ENCODE peak calls at places on chromosomes 2 and 18, in nine cellular contexts. O is fibroblast of lung, P is neural progenitor cell, M is upper lobe of right lung, R is heart left ventricle, F is ovary, G is spleen, L is psoas muscle, X is astrocyte. Y is an unnamed sample. For H3K4me1 and H3K9me3, the result is how much of the 10 kb centered on the place peaks cover.

GRCh38 chr2:3959372-3959771 is 256.0 kb downstream of the DCDC2C start:
- DNase-seq in P (peak), L (no peak), M (no peak), F (no peak), X (no peak), G (no peak), R (no peak), O (peak), Y (no peak)

GRCh38 chr2:240435457-240435954 is at the start of gene GPC1:
- DNase-seq in R (peak), X (peak), L (peak), F (peak), G (peak), O (peak), M (peak), P (peak), Y (peak)

GRCh38 chr2:88091943-88092342 is 24.3 kb downstream of the SMYD1 start:
- DNase-seq in X (no peak), F (no peak), G (no peak), R (no peak), M (no peak), P (no peak), O (no peak), L (no peak), Y (no peak)

GRCh38 chr2:174280596-174280995 is 32.3 kb upstream of the OLA1 start:
- DNase-seq in G (no peak), X (no peak), R (no peak), O (no peak), P (no peak), L (no peak), F (no peak), M (no peak), Y (no peak)

GRCh38 chr2:54041135-54041534 is 70.3 kb upstream of the PSME4 start:
- DNase-seq in O (no peak), M (no peak), R (no peak), L (peak), X (no peak), G (peak), F (no peak), P (no peak), Y (no peak)

GRCh38 chr2:14634223-14634884 is 1.8 kb downstream of the LRATD1 start:
- DNase-seq in M (peak), O (peak), P (peak), X (peak), L (peak), F (peak), G (peak), R (peak), Y (peak)

GRCh38 chr18:71665131-71665530 is 879.0 kb downstream of the CBLN2 start:
- DNase-seq in G (no peak), F (no peak), O (peak), P (no peak), M (no peak), R (no peak), L (no peak), X (peak), Y (no peak)

GRCh38 chr2:236717719-236718118 is 148.1 kb downstream of the ACKR3 start:
- DNase-seq in R (no peak), M (no peak), O (no peak), P (no peak), X (peak), G (no peak), F (no peak), L (no peak), Y (no peak)

GRCh38 chr2:223122706-223123265 is 70.8 kb downstream of the KCNE4 start:
- DNase-seq in X (no peak), L (no peak), P (no peak), O (no peak), R (no peak), G (no peak), F (no peak), M (no peak), Y (no peak)

GRCh38 chr2:234029150-234029733 is 21.3 kb upstream of the SPP2 start:
- DNase-seq in R (no peak), O (no peak), M (no peak), P (no peak), F (no peak), L (no peak), G (no peak), X (peak), Y (no peak)

GRCh38 chr18:50075772-50076171 is 119.2 kb downstream of the MYO5B start:
- DNase-seq in X (no peak), F (no peak), L (no peak), P (no peak), M (no peak), O (no peak), R (no peak), G (no peak), Y (no peak)

GRCh38 chr2:61017556-61018318 is at the start of the genes PEX13 and PUS10:
- DNase-seq in G (peak), R (peak), F (peak), L (peak), P (peak), M (peak), X (peak), O (peak), Y (peak)

GRCh38 chr2:120177011-120177621 is 46.1 kb downstream of the TMEM185B start:
- DNase-seq in G (peak), R (peak), X (no peak), L (peak), P (peak), M (peak), F (no peak), O (no peak), Y (no peak)

GRCh38 chr2:142707318-142707717 is 170.1 kb upstream of the KYNU start:
- DNase-seq in O (no peak), F (no peak), M (no peak), X (no peak), P (no peak), R (no peak), L (no peak), G (no peak), Y (no peak)

GRCh38 chr2:16623564-16624418 is 41.8 kb downstream of the CYRIA start:
- DNase-seq in O (no peak), P (no peak), L (no peak), G (no peak), R (no peak), M (no peak), F (no peak), X (no peak), Y (no peak)

GRCh38 chr2:204401114-204401513 is 144.2 kb upstream of the PARD3B start:
- DNase-seq in F (no peak), X (no peak), L (no peak), R (no peak), O (no peak), P (no peak), M (no peak), G (no peak), Y (no peak)

GRCh38 chr2:9235388-9236344 is 29.1 kb downstream of the ASAP2 start:
- DNase-seq in O (peak), G (no peak), X (peak), M (no peak), F (no peak), P (no peak), L (no peak), R (no peak), Y (no peak)

GRCh38 chr2:18721038-18721922 is 131.9 kb upstream of the NT5C1B start:
- DNase-seq in O (peak), M (no peak), X (no peak), F (no peak), R (no peak), L (no peak), G (no peak), P (no peak), Y (no peak)

GRCh38 chr2:21270658-21271057 is 146.9 kb downstream of the TDRD15 start:
- DNase-seq in F (peak), L (peak), O (no peak), G (no peak), M (no peak), X (no peak), P (no peak), R (peak), Y (peak)

GRCh38 chr2:98252394-98252793 is 93.9 kb upstream of the CNGA3 start:
- DNase-seq in L (no peak), G (no peak), X (no peak), M (no peak), O (no peak), P (no peak), F (no peak), R (no peak), Y (no peak)

GRCh38 chr2:12318427-12319057 is 398.2 kb upstream of the TRIB2 start:
- DNase-seq in O (no peak), P (no peak), X (peak), M (no peak), R (no peak), G (no peak), L (no peak), F (no peak), Y (no peak)

GRCh38 chr2:221969087-221969829 is 329.5 kb downstream of the PAX3 start:
- DNase-seq in O (peak), M (no peak), X (peak), G (no peak), R (no peak), P (peak), F (no peak), L (no peak), Y (no peak)

GRCh38 chr2:105239924-105240323 is 1.6 kb upstream of the GPR45 start:
- DNase-seq in M (no peak), F (no peak), R (no peak), O (peak), P (peak), G (no peak), L (no peak), X (peak), Y (no peak)

GRCh38 chr2:43397821-43398220 is 171.4 kb upstream of the ZFP36L2 start:
- DNase-seq in O (no peak), M (no peak), L (no peak), F (no peak), X (no peak), G (no peak), P (no peak), R (no peak), Y (no peak)

GRCh38 chr18:42310956-42311355 is 355.9 kb downstream of the PIK3C3 start:
- DNase-seq in P (peak), O (no peak), X (peak), G (no peak), R (peak), F (no peak), M (no peak), L (peak), Y (no peak)

GRCh38 chr2:220966636-220967035 is 605.5 kb downstream of the EPHA4 start:
- DNase-seq in F (no peak), P (no peak), O (peak), M (no peak), X (peak), G (no peak), R (no peak), L (no peak), Y (no peak)

GRCh38 chr2:231391981-231392380 is 3.5 kb upstream of the B3GNT7 start:
- DNase-seq in X (no peak), L (no peak), F (no peak), P (no peak), R (no peak), O (no peak), G (no peak), M (no peak), Y (peak)

GRCh38 chr2:190678444-190679162 is 29.7 kb downstream of the NAB1 start:
- DNase-seq in P (no peak), R (peak), L (no peak), G (no peak), M (no peak), X (peak), F (no peak), O (no peak), Y (no peak)

GRCh38 chr2:196195758-196196157 is 24.4 kb upstream of the STK17B start:
- DNase-seq in R (no peak), M (no peak), G (no peak), P (no peak), L (no peak), X (no peak), O (no peak), F (no peak), Y (no peak)
- H3K4me1 ChIP-seq in R (under half), M (under half), G (under half), P (under half), L (under half), X (under half), O (under half), F (under half), Y (under half)

GRCh38 chr2:109164739-109165221 is 35.8 kb downstream of the SH3RF3 start:
- DNase-seq in P (no peak), X (peak), F (peak), M (no peak), O (peak), G (no peak), L (peak), R (peak), Y (no peak)

GRCh38 chr2:109159096-109159495 is 30.1 kb downstream of the SH3RF3 start:
- DNase-seq in F (no peak), R (no peak), P (no peak), X (no peak), O (no peak), L (no peak), G (no peak), M (no peak), Y (no peak)

GRCh38 chr2:109166811-109167210 is 37.8 kb downstream of the SH3RF3 start:
- DNase-seq in G (no peak), X (no peak), M (no peak), L (no peak), R (no peak), F (no peak), O (peak), P (no peak), Y (no peak)

GRCh38 chr2:109160714-109161440 is 31.9 kb downstream of the SH3RF3 start:
- DNase-seq in R (no peak), M (no peak), G (no peak), L (no peak), O (no peak), F (no peak), P (peak), X (no peak), Y (no peak)

DNA sequence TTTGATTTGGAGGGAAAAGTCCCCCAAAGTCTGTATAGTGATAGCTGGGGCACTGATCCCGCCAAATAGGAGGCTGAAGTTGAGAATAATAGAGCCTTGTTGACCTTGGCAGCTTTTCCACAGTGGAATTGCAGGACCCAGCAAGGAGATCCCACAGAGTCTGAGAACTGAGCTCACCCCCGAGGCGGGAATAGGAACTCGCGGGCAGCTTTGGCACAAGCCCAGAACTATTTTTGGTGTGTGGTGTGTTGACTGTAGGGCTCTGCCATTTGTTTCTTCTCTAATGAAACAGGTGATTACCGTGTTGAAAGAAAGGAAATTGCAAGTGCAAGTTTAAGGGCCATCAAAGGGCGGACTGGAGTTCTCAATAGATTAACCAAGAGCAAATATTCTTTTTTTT is 34.0 kb downstream of the SH3RF3 start:
- DNase-seq in O (peak), M (no peak), X (peak), R (peak), G (no peak), L (peak), F (no peak), P (no peak), Y (no peak)
- TF ChIP-seq CTCF in O (no peak), M (no peak), X (no peak), R (peak), G (no peak), L (no peak), F (no peak), P (no peak), Y (no peak)

DNA sequence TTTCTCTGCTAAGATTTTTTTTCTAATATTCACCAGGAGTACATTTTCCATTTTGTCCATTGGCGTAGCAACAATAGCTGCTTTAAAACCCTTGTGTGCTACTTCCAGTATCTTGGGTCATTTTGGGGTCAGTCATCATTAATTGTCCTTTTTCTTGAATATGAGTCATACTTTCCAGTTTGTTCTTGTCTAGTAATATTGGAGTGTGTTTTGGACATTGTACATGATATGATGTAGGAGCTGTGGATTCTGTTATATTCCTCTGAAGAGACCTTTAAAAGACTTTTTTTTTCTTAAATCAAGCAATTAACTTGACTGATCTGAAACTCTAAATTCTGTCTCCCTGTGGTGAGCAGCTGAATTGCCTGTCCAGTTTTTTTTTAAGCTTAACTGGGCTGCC is 40.8 kb downstream of the AGPS start:
- DNase-seq in G (no peak), R (no peak), L (no peak), X (peak), P (no peak), F (no peak), O (peak), M (no peak), Y (no peak)
- H3K9me3 ChIP-seq in G (under half), R (under half), L (under half), X (under half), P (under half), F (under half), O (under half), M (under half), Y (under half)

GRCh38 chr18:44705075-44705474 is 24.4 kb downstream of the SETBP1 start:
- DNase-seq in R (no peak), L (no peak), X (no peak), P (no peak), F (no peak), O (no peak), G (no peak), M (no peak), Y (no peak)
- H3K4me1 ChIP-seq in R (under half), L (half or more), X (under half), P (under half), F (under half), O (under half), G (under half), M (under half), Y (half or more)

Y was measured in right lobe of liver.